ENCODE peak calls at places on chromosomes 13 and 19, in nine cellular contexts. R is CD8-positive, alpha-beta T cell; Y is pancreas; E is ovary; Z is cardiac muscle cell; I is right atrium auricular region; O is uterus; W is stomach; S is Panc1. D is an unnamed sample.

GRCh38 chr19:1736916-1737315 is 16.4 kb upstream of the ONECUT3 start:
- DNase-seq in R (no peak), Y (no peak), E (no peak), Z (no peak), I (no peak), O (no peak), W (no peak), S (no peak), D (no peak)

GRCh38 chr19:31348416-31349159 is 648 bp downstream of the TSHZ3 start:
- DNase-seq in R (no peak), Y (no peak), E (peak; percentile 48), Z (peak; percentile 43), I (no peak), O (peak; percentile 48), W (no peak), S (no peak), D (no peak)

GRCh38 chr19:39967561-39967960 is 3.4 kb upstream of the PSMC4 start:
- DNase-seq in R (no peak), Y (no peak), E (no peak), Z (no peak), I (no peak), O (no peak), W (peak; percentile 4), S (no peak), D (no peak)

GRCh38 chr13:109998808-109999528 is 212.6 kb upstream of the IRS2 start:
- DNase-seq in R (no peak), Y (no peak), E (no peak), Z (peak; percentile 82), I (no peak), O (no peak), W (no peak), S (no peak), D (no peak)

GRCh38 chr19:5166262-5166661 is 174.3 kb downstream of the PTPRS start:
- DNase-seq in R (no peak), Y (no peak), E (no peak), Z (peak; percentile 37), I (no peak), O (no peak), W (no peak), S (no peak), D (no peak)

GRCh38 chr13:34358811-34359513 is 541.0 kb downstream of the RFC3 start:
- DNase-seq in R (no peak), Y (no peak), E (no peak), Z (peak; percentile 52), I (no peak), O (no peak), W (no peak), S (no peak), D (no peak)

GRCh38 chr19:46328079-46328478 is 18.8 kb upstream of the PPP5C start:
- DNase-seq in R (no peak), Y (no peak), E (no peak), Z (no peak), I (no peak), O (no peak), W (no peak), S (no peak), D (no peak)

GRCh38 chr13:44763604-44764311 is 187.6 kb upstream of the TSC22D1 start:
- DNase-seq in R (no peak), Y (peak; percentile 58), E (no peak), Z (peak; percentile 45), I (no peak), O (peak; percentile 16), W (peak; percentile 76), S (no peak), D (no peak)

GRCh38 chr19:1312732-1313694 is 27.3 kb downstream of the EFNA2 start:
- DNase-seq in R (no peak), Y (no peak), E (no peak), Z (peak; percentile 25), I (no peak), O (no peak), W (no peak), S (no peak), D (no peak)

GRCh38 chr19:31351212-31352193 is 2.3 kb upstream of the TSHZ3 start:
- DNase-seq in R (no peak), Y (peak; percentile 22), E (peak; percentile 68), Z (peak; percentile 73), I (no peak), O (peak; percentile 51), W (no peak), S (no peak), D (peak; percentile 73)

GRCh38 chr13:46392967-46393366 is 5.9 kb upstream of the RUBCNL start:
- DNase-seq in R (no peak), Y (no peak), E (no peak), Z (no peak), I (no peak), O (no peak), W (no peak), S (no peak), D (no peak)

GRCh38 chr19:49672131-49672919 is 4.7 kb upstream of the PRMT1 start:
- DNase-seq in R (peak; percentile 66), Y (peak; percentile 78), E (peak; percentile 65), Z (peak; percentile 79), I (peak; percentile 66), O (peak; percentile 68), W (peak; percentile 81), S (no peak), D (peak; percentile 88)

GRCh38 chr19:6811906-6812305 is 39.4 kb downstream of the VAV1 start:
- DNase-seq in R (no peak), Y (no peak), E (no peak), Z (peak; percentile 83), I (no peak), O (no peak), W (no peak), S (no peak), D (no peak)

GRCh38 chr19:14528419-14529253 is 758 bp upstream of the TECR start:
- DNase-seq in R (no peak), Y (peak; percentile 14), E (peak; percentile 36), Z (no peak), I (no peak), O (no peak), W (no peak), S (no peak), D (peak; percentile 72)

GRCh38 chr19:23049256-23049655 is 46.3 kb upstream of the ZNF728 start:
- DNase-seq in R (no peak), Y (no peak), E (no peak), Z (no peak), I (no peak), O (no peak), W (no peak), S (no peak), D (no peak)

GRCh38 chr13:111409413-111409812 is 89.0 kb downstream of the TEX29 start:
- DNase-seq in R (no peak), Y (no peak), E (no peak), Z (no peak), I (no peak), O (no peak), W (no peak), S (no peak), D (no peak)

GRCh38 chr19:53823380-53824120 is 564 bp downstream of the NLRP12 start:
- DNase-seq in R (no peak), Y (no peak), E (no peak), Z (no peak), I (no peak), O (no peak), W (no peak), S (no peak), D (no peak)

GRCh38 chr19:38666662-38667448 is 19.4 kb downstream of the ACTN4 start:
- DNase-seq in R (no peak), Y (peak; percentile 90), E (no peak), Z (peak; percentile 75), I (peak; percentile 74), O (no peak), W (no peak), S (no peak), D (no peak)

GRCh38 chr13:39362652-39363390 is 240.2 kb downstream of the LHFPL6 start:
- DNase-seq in R (no peak), Y (no peak), E (no peak), Z (no peak), I (no peak), O (no peak), W (no peak), S (no peak), D (no peak)

GRCh38 chr13:98080280-98080679 is 62.6 kb upstream of the FARP1 start:
- DNase-seq in R (no peak), Y (no peak), E (no peak), Z (no peak), I (no peak), O (no peak), W (peak; percentile 14), S (no peak), D (no peak)

DNA sequence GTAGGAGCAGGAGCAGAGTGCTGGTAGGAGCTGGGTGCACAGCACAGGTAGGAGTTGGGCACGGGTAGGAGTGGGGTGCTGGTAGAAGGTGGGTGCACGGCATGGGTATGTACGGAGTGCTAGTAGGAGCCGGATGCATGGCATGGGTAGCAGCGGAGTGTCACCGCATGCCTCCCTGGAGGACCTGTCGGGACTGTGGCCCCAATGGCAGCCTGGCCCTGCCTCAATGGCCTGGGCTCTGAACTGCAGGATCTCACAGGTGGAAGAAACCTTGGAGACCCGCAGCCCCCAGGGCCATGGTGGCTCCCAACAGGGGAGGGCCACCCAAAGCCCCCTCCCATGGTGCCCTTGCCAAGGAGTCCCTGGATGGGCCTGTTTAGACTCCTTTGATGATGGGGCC is 1146.0 kb downstream of the UQCRFS1 start:
- DNase-seq in R (no peak), Y (no peak), E (no peak), Z (no peak), I (no peak), O (no peak), W (no peak), S (no peak), D (no peak)
- H3K9me3 ChIP-seq in R (no peaks in the 10 kb centered on the region), Y (no peaks in the 10 kb centered on the region), E (no peaks in the 10 kb centered on the region), Z (no peaks in the 10 kb centered on the region), I (no peaks in the 10 kb centered on the region), O (no peaks in the 10 kb centered on the region), W (peaks cover 4% of the 10 kb centered on the region), S (no peaks in the 10 kb centered on the region), D (no peaks in the 10 kb centered on the region)

DNA sequence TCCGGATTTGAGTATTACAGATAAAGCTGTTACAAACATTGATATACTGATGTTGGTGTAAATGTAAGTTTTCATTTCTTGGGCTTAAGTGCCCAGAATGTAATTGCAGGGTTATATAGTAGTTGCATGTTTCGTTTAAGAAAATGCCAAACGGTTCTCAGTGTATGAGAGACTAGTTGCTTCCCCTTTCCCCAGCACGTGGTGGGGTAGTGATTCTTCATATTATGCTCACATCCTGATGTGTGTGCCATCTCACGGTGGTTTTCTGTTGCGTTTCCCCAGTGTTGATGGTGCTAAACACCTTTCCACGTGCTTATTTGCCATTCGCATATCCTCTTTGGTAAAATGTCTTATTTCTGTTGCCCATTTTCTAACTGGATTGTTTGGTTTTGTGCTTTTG is 34.7 kb upstream of the F7 start:
- DNase-seq in R (no peak), Y (no peak), E (no peak), Z (no peak), I (no peak), O (no peak), W (no peak), S (no peak), D (no peak)
- H3K27ac ChIP-seq in R (no peak overlapping the region), Y (no peak overlapping the region), E (no peak overlapping the region), Z (no peak overlapping the region), I (no peak overlapping the region), O (no peak overlapping the region), W (no peak overlapping the region), S (no peak overlapping the region), D (no peak overlapping the region)

GRCh38 chr19:36508325-36508724 is 19.0 kb upstream of the ZNF566 start:
- DNase-seq in R (no peak), Y (no peak), E (no peak), Z (no peak), I (no peak), O (no peak), W (no peak), S (no peak), D (no peak)
- H3K9me3 ChIP-seq in R (peaks cover 16% of the 10 kb centered on the region), Y (no peaks in the 10 kb centered on the region), E (peaks cover 9% of the 10 kb centered on the region), Z (no peaks in the 10 kb centered on the region), I (peaks cover 82% of the 10 kb centered on the region), O (peaks cover 62% of the 10 kb centered on the region), W (peaks cover 100% of the 10 kb centered on the region), S (peaks cover 39% of the 10 kb centered on the region), D (peaks cover 82% of the 10 kb centered on the region)

GRCh38 chr19:11264452-11265176 is 2.3 kb upstream of the DOCK6 start:
- DNase-seq in R (no peak), Y (peak; percentile 20), E (no peak), Z (no peak), I (peak; percentile 70), O (peak; percentile 55), W (peak; percentile 84), S (no peak), D (peak; percentile 93)
- H3K27ac ChIP-seq in R (no peak overlapping the region), Y (peak overlapping the region; percentile 55), E (no peak overlapping the region), Z (no peak overlapping the region), I (peak overlapping the region; percentile 51), O (peak overlapping the region; percentile 52), W (peak overlapping the region; percentile 90), S (no peak overlapping the region), D (peak overlapping the region; percentile 30)